ENCODE peak calls at places on chromosomes 1 and 21, in six cellular contexts. Z is mucosa of gallbladder; S is heart right ventricle; B is uterus; Q is astrocyte of the spinal cord; T is activated CD4-positive, alpha-beta T cell treated with anti-CD3 and anti-CD28 coated beads for 24 hours. W is an unnamed sample.

GRCh38 chr1:9960011-9960410 is 16.7 kb downstream of the NMNAT1 start:
- DNase-seq in Z (no peak), S (no peak), B (no peak), Q (no peak), T (no peak), W (no peak)

GRCh38 chr1:229305402-229305801 is 34.5 kb downstream of the RAB4A start:
- DNase-seq in Z (no peak), S (no peak), B (no peak), Q (no peak), T (no peak), W (no peak)

GRCh38 chr1:180247580-180247979 is 17.5 kb downstream of the LHX4 start:
- DNase-seq in Z (no peak), S (no peak), B (no peak), Q (no peak), T (no peak), W (no peak)

GRCh38 chr1:94562502-94563260 is 21.1 kb upstream of the F3 start:
- DNase-seq in Z (peak; percentile 74), S (no peak), B (no peak), Q (no peak), T (no peak), W (no peak)

GRCh38 chr1:116873680-116874271 is 35.9 kb upstream of the PTGFRN start:
- DNase-seq in Z (no peak), S (no peak), B (no peak), Q (peak; percentile 16), T (no peak), W (no peak)

GRCh38 chr1:43300661-43301094 is at the start of gene TIE1:
- DNase-seq in Z (no peak), S (peak; percentile 52), B (no peak), Q (no peak), T (no peak), W (no peak)

GRCh38 chr1:216210081-216210480 is 213.2 kb downstream of the USH2A start:
- DNase-seq in Z (peak; percentile 34), S (no peak), B (no peak), Q (no peak), T (no peak), W (no peak)

GRCh38 chr1:20102875-20103274 is 16.5 kb downstream of the PLA2G2D start:
- DNase-seq in Z (no peak), S (no peak), B (no peak), Q (peak; percentile 33), T (no peak), W (no peak)

GRCh38 chr21:34839070-34839820 is 170.5 kb downstream of the CLIC6 start:
- DNase-seq in Z (no peak), S (no peak), B (no peak), Q (no peak), T (no peak), W (peak; percentile 56)

GRCh38 chr1:216606047-216606637 is 117.1 kb downstream of the ESRRG start:
- DNase-seq in Z (no peak), S (no peak), B (no peak), Q (no peak), T (no peak), W (no peak)

GRCh38 chr1:84732520-84732919 is 42.3 kb upstream of the SSX2IP start:
- DNase-seq in Z (no peak), S (no peak), B (no peak), Q (no peak), T (no peak), W (no peak)

GRCh38 chr1:66022904-66023620 is 230.4 kb downstream of the PDE4B start:
- DNase-seq in Z (no peak), S (no peak), B (no peak), Q (peak; percentile 26), T (no peak), W (no peak)

GRCh38 chr1:75127916-75128717 is 6.1 kb upstream of the LHX8 start:
- DNase-seq in Z (no peak), S (no peak), B (no peak), Q (no peak), T (no peak), W (peak; percentile 73)